ENCODE peak calls at places on chromosomes 13 and 19, in seven cellular contexts. I is tibial nerve, E is heart left ventricle, J is K562, P is body of pancreas, O is GM12892, S is HCT116. Q is an unnamed sample.

GRCh38 chr19:33750587-33751385 is 45.9 kb upstream of the KCTD15 start:
- DNase-seq in P (no peak), S (no peak), O (no peak), I (no peak), E (no peak), J (no peak), Q (no peak)

GRCh38 chr19:4567584-4568071 is 8.1 kb upstream of the SEMA6B start:
- DNase-seq in I (peak), J (peak), S (no peak), E (peak), P (peak), O (no peak), Q (no peak)

GRCh38 chr19:38713227-38713649 is 31.0 kb downstream of the CAPN12 start:
- DNase-seq in O (no peak), J (no peak), S (no peak), I (peak), P (peak), E (peak), Q (no peak)

GRCh38 chr19:1163283-1163933 is 10.7 kb downstream of the SBNO2 start:
- DNase-seq in E (peak), I (no peak), P (no peak), S (no peak), J (no peak), O (no peak), Q (no peak)

GRCh38 chr13:101416181-101417042 is at the start of gene NALCN:
- DNase-seq in P (peak), E (peak), S (no peak), I (no peak), J (no peak), O (no peak), Q (no peak)

GRCh38 chr19:4379383-4380253 is 20.7 kb downstream of the SH3GL1 start:
- DNase-seq in E (no peak), S (no peak), P (peak), I (no peak), O (no peak), J (no peak), Q (no peak)

GRCh38 chr19:2811735-2812413 is 7.8 kb upstream of the ZNF554 start:
- DNase-seq in O (no peak), S (no peak), J (no peak), E (no peak), P (no peak), I (no peak), Q (no peak)

GRCh38 chr13:49635599-49636433 is 7.5 kb downstream of the ARL11 start:
- DNase-seq in E (peak), P (peak), O (no peak), J (no peak), I (peak), S (no peak), Q (no peak)

GRCh38 chr19:4694211-4694987 is 24.3 kb upstream of the MYDGF start:
- DNase-seq in O (no peak), S (peak), P (no peak), I (no peak), J (peak), E (no peak), Q (no peak)

GRCh38 chr13:57611956-57612355 is 19.6 kb upstream of the PCDH17 start:
- DNase-seq in S (no peak), I (no peak), O (no peak), E (no peak), J (no peak), P (no peak), Q (no peak)

GRCh38 chr13:90968510-90968909 is 379.0 kb upstream of the MIR17HG start:
- DNase-seq in I (no peak), O (no peak), P (peak), E (no peak), S (peak), J (peak), Q (no peak)

GRCh38 chr13:21175656-21176194 is 627 bp downstream of the SKA3 start:
- DNase-seq in E (no peak), J (peak), O (no peak), S (no peak), P (no peak), I (no peak), Q (no peak)

GRCh38 chr19:5718032-5718578 is 1.8 kb downstream of the LONP1 start:
- DNase-seq in J (peak), P (no peak), S (no peak), I (no peak), E (no peak), O (no peak), Q (peak)

GRCh38 chr19:48683349-48683748 is 10.5 kb upstream of the NTN5 start:
- DNase-seq in P (peak), I (peak), E (peak), J (no peak), S (no peak), O (no peak), Q (no peak)

GRCh38 chr13:45209229-45209628 is 8.4 kb upstream of the KCTD4 start:
- DNase-seq in I (no peak), E (no peak), P (no peak), J (no peak), O (no peak), S (no peak), Q (no peak)

GRCh38 chr13:36282818-36283432 is 14.7 kb downstream of the CCDC169 start:
- DNase-seq in P (no peak), E (no peak), J (peak), O (no peak), I (no peak), S (peak), Q (peak)

GRCh38 chr13:90518398-90518797 is 829.1 kb upstream of the MIR17HG start:
- DNase-seq in P (no peak), O (no peak), J (no peak), E (no peak), I (no peak), S (no peak), Q (no peak)

GRCh38 chr13:90618133-90618532 is 729.4 kb upstream of the MIR17HG start:
- DNase-seq in I (no peak), J (no peak), O (no peak), S (no peak), P (no peak), E (no peak), Q (no peak)

GRCh38 chr13:94093652-94094310 is 385.7 kb downstream of the DCT start:
- DNase-seq in J (no peak), S (no peak), P (no peak), O (no peak), E (no peak), I (no peak), Q (no peak)

GRCh38 chr19:19643158-19644053 is at the start of gene GMIP:
- DNase-seq in P (peak), S (peak), O (peak), I (peak), E (peak), J (peak), Q (peak)

GRCh38 chr19:45478454-45479238 is 10.8 kb downstream of the FOSB start:
- DNase-seq in O (peak), E (peak), S (peak), P (peak), I (peak), J (peak), Q (peak)

GRCh38 chr19:48623556-48624066 is 4.3 kb downstream of the SPHK2 start:
- DNase-seq in P (no peak), I (no peak), J (peak), E (no peak), S (no peak), O (no peak), Q (peak)

GRCh38 chr19:56625708-56626107 is 17.3 kb upstream of the SMIM17 start:
- DNase-seq in P (no peak), S (no peak), E (no peak), I (no peak), J (no peak), O (no peak), Q (no peak)

GRCh38 chr13:50168803-50169202 is 153.6 kb downstream of the KCNRG start:
- DNase-seq in O (no peak), E (no peak), J (no peak), I (no peak), P (no peak), S (no peak), Q (no peak)

GRCh38 chr13:110801044-110801443 is 87.5 kb downstream of the ING1 start:
- DNase-seq in J (no peak), I (no peak), P (no peak), O (no peak), E (no peak), S (no peak), Q (no peak)

GRCh38 chr13:47796816-47797215 is 204.3 kb downstream of the SUCLA2 start:
- DNase-seq in S (no peak), O (no peak), I (no peak), J (no peak), E (peak), P (no peak), Q (no peak)

GRCh38 chr19:43789029-43789428 is 8.3 kb upstream of the KCNN4 start:
- DNase-seq in I (no peak), E (no peak), S (no peak), J (peak), O (no peak), P (no peak), Q (peak)

GRCh38 chr13:41054919-41055619 is 6.2 kb upstream of the WBP4 start:
- DNase-seq in S (no peak), O (no peak), I (no peak), E (no peak), J (peak), P (no peak), Q (peak)

GRCh38 chr13:36766295-36766694 is 52.7 kb upstream of the RFXAP start:
- DNase-seq in J (no peak), O (no peak), S (peak), P (no peak), E (no peak), I (no peak), Q (no peak)

GRCh38 chr19:9836021-9836420 is 903 bp downstream of the PIN1 start:
- DNase-seq in I (no peak), E (no peak), O (no peak), S (no peak), J (peak), P (no peak), Q (peak)

GRCh38 chr13:43014162-43014561 is 9.2 kb upstream of the DNAJC15 start:
- DNase-seq in P (no peak), J (no peak), S (no peak), I (no peak), O (no peak), E (no peak), Q (no peak)

GRCh38 chr13:42333613-42334328 is 61.8 kb downstream of the AKAP11 start:
- DNase-seq in I (no peak), O (no peak), S (no peak), P (no peak), E (no peak), J (peak), Q (peak)

GRCh38 chr13:113566227-113566561 is 18.4 kb upstream of the TFDP1 start:
- DNase-seq in I (no peak), S (no peak), P (no peak), O (no peak), E (no peak), J (no peak), Q (no peak)

GRCh38 chr13:72246396-72246795 is 379.4 kb upstream of the DACH1 start:
- DNase-seq in I (no peak), P (no peak), J (no peak), E (no peak), O (no peak), S (no peak), Q (no peak)

DNA sequence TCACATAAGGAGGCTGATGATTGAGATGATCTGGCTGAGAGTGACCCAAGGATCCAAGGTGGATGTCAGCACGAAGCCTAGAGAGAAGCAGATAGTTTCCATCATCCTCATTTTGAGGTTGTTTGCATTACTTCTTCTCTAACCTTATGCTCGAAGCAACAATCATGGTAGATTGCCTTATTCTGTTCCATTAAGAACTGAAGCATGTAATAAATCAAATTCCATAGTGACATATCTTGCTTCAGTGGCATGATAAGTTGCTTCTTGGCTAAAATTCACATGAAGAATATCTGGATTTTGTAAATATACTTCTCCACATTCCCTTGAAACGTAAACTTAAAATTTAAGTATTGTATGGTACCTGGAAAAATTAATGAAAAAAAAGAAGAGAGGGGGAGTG is 377.8 kb upstream of the DACH1 start:
- DNase-seq in I (no peak), S (no peak), P (no peak), J (no peak), E (no peak), O (no peak), Q (no peak)
- TF ChIP-seq POLR2A in I (no peak), S (no peak), P (no peak), J (no peak), E (no peak), O (no peak), Q (no peak)

GRCh38 chr19:51983361-51983760 is 3.3 kb downstream of the ZNF350 start:
- DNase-seq in E (no peak), S (no peak), I (no peak), J (no peak), P (no peak), O (no peak), Q (no peak)

GRCh38 chr19:51986309-51987291 is at the start of gene ZNF350:
- DNase-seq in S (peak), O (peak), E (peak), P (peak), J (peak), I (peak), Q (peak)
- TF ChIP-seq POLR2A in S (no peak), O (peak), E (no peak), P (peak), J (peak), I (peak), Q (peak)

GRCh38 chr19:13162749-13163608 is 12.8 kb downstream of the IER2 start:
- DNase-seq in I (peak), O (no peak), E (peak), J (peak), S (peak), P (peak), Q (peak)

GRCh38 chr19:13165091-13165997 is 15.1 kb downstream of the IER2 start:
- DNase-seq in J (peak), O (no peak), P (no peak), I (no peak), E (no peak), S (no peak), Q (no peak)

GRCh38 chr19:13160557-13160956 is 10.3 kb downstream of the IER2 start:
- DNase-seq in S (no peak), I (no peak), J (no peak), O (no peak), P (peak), E (no peak), Q (no peak)

GRCh38 chr19:13164370-13165090 is 14.3 kb downstream of the IER2 start:
- DNase-seq in E (peak), J (peak), P (peak), S (no peak), I (no peak), O (no peak), Q (no peak)

DNA sequence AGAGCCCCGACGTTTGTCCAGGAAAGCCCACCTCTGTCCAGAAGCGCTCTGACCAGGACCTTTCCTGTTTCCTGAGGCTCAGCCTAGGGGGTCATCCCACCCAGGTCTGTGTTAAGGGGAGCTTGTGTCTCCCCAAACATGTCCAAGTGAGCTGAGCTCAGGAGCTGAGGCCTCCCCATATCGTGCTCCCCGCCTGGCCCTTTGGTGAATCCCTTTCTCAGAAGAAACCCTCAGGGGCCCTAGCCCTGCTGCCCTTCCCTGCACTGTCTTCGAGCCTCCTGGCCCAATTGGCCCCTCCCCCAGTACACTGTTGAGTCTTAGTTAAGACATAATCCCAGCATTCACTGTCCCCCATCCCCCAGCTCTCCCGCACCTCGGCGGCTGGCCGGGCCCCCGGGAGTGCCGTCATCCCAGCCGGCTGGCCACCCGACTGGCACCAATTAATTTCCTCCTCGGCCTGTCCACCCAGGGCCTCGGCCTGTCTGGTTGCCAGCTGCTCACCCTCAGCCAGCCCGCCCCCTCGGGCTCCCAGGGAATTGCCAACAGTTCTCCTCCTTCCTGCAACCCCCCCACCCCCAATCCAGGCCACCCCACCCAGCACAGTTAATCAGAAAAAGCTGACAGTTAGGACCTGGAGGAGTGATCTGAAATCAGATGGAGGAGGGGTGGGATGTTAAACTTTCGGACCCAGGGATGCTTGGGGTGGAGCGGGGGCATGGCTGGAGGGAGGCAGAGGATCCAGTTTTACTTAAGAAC is 13.6 kb downstream of the IER2 start:
- DNase-seq in J (peak), I (peak), P (peak), O (no peak), E (peak), S (no peak), Q (peak)
- TF ChIP-seq POLR2A in J (peak), I (no peak), P (peak), O (no peak), E (no peak), S (peak), Q (no peak)

GRCh38 chr13:32499538-32500210 is 38.9 kb downstream of the N4BP2L2 start:
- DNase-seq in J (peak), S (no peak), E (no peak), P (no peak), I (no peak), O (no peak), Q (no peak)
- TF ChIP-seq POLR2A in J (no peak), S (no peak), E (no peak), P (no peak), I (no peak), O (no peak), Q (no peak)

GRCh38 chr19:17243854-17244617 is 1.7 kb downstream of the NR2F6 start:
- DNase-seq in P (peak), S (no peak), I (peak), J (peak), O (no peak), E (peak), Q (peak)

GRCh38 chr19:17243340-17243853 is 2.3 kb downstream of the NR2F6 start:
- DNase-seq in E (no peak), O (no peak), P (peak), I (no peak), J (no peak), S (no peak), Q (no peak)

GRCh38 chr19:17246681-17247425 is 1.1 kb upstream of the NR2F6 start:
- DNase-seq in J (peak), P (peak), I (no peak), S (no peak), O (no peak), E (no peak), Q (no peak)

GRCh38 chr19:17244618-17245534 is 843 bp downstream of the NR2F6 start:
- DNase-seq in P (peak), E (peak), J (no peak), I (no peak), O (no peak), S (no peak), Q (no peak)

DNA sequence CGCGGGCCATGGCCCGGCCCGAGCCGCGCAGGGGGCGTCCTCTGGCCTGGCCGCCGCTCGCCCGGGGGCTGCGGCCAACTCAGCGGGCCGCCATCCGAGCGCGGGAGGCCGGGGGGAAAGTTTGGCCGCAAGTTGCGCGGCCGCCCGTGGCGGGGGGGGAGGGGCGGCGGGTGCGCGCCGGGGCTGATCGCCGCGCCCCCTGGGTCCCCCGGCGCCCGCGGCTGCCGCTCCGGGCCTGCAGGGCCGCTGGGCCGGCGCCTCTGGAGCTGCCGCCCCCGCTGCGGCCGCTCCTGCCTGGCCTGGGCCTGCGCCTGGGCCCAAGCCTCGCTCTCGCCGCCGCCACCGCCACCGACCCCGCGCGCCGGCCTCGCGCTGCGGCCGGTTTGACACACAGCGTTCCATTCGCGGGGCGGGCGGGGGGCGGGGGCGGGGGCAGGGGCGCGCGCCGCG is at the start of gene NR2F6:
- DNase-seq in S (no peak), P (no peak), J (no peak), E (no peak), I (no peak), O (no peak), Q (no peak)
- TF ChIP-seq POLR2A in S (no peak), P (no peak), J (no peak), E (no peak), I (peak), O (no peak), Q (no peak)

GRCh38 chr13:38705351-38705750 is 18.5 kb downstream of the FREM2 start:
- DNase-seq in P (no peak), E (no peak), I (no peak), J (no peak), O (no peak), S (no peak), Q (no peak)
- TF ChIP-seq POLR2A in P (no peak), E (no peak), I (no peak), J (no peak), O (no peak), S (no peak), Q (no peak)